ENCODE peak calls at places on chromosome 20, in nine cellular contexts. One of them, this sample, is unnamed.

GRCh38 chr20:37314617-37315292 is 25.3 kb downstream of the MANBAL start:
- DNase-seq in SK-N-SH: peak; percentile 78
- DNase-seq in PC-9: no peak
- DNase-seq in PC-3: no peak
- DNase-seq in HCT116: no peak
- DNase-seq in MM.1S: no peak
- DNase-seq in GM23338: no peak
- DNase-seq in OCI-LY7: no peak
- DNase-seq in GM23248: peak; percentile 13
- DNase-seq in this sample: no peak

GRCh38 chr20:25622450-25623224 is 1.2 kb downstream of the NANP start:
- DNase-seq in PC-9: no peak
- DNase-seq in GM23248: peak; percentile 15
- DNase-seq in PC-3: no peak
- DNase-seq in OCI-LY7: no peak
- DNase-seq in GM23338: peak; percentile 16
- DNase-seq in SK-N-SH: no peak
- DNase-seq in MM.1S: no peak
- DNase-seq in HCT116: no peak
- DNase-seq in this sample: no peak

GRCh38 chr20:36466089-36466488 is 75.2 kb upstream of the MYL9 start:
- DNase-seq in SK-N-SH: no peak
- DNase-seq in MM.1S: no peak
- DNase-seq in GM23248: peak; percentile 42
- DNase-seq in HCT116: no peak
- DNase-seq in PC-9: no peak
- DNase-seq in OCI-LY7: peak; percentile 40
- DNase-seq in PC-3: no peak
- DNase-seq in GM23338: no peak
- DNase-seq in this sample: no peak

GRCh38 chr20:9705722-9706476 is 133.0 kb downstream of the PAK5 start:
- DNase-seq in OCI-LY7: no peak
- DNase-seq in GM23248: no peak
- DNase-seq in HCT116: no peak
- DNase-seq in GM23338: no peak
- DNase-seq in PC-9: no peak
- DNase-seq in MM.1S: peak; percentile 95
- DNase-seq in SK-N-SH: no peak
- DNase-seq in PC-3: no peak
- DNase-seq in this sample: no peak

GRCh38 chr20:22916121-22916842 is 118.8 kb upstream of the SSTR4 start:
- DNase-seq in MM.1S: no peak
- DNase-seq in HCT116: no peak
- DNase-seq in PC-3: no peak
- DNase-seq in GM23338: no peak
- DNase-seq in OCI-LY7: no peak
- DNase-seq in SK-N-SH: no peak
- DNase-seq in GM23248: no peak
- DNase-seq in PC-9: no peak
- DNase-seq in this sample: no peak

GRCh38 chr20:32152421-32153155 is 43.1 kb downstream of the TM9SF4 start:
- DNase-seq in GM23248: no peak
- DNase-seq in PC-9: no peak
- DNase-seq in PC-3: no peak
- DNase-seq in MM.1S: no peak
- DNase-seq in HCT116: no peak
- DNase-seq in OCI-LY7: no peak
- DNase-seq in SK-N-SH: no peak
- DNase-seq in GM23338: no peak
- DNase-seq in this sample: no peak

GRCh38 chr20:46551508-46552280 is 1.2 kb upstream of the OCSTAMP start:
- DNase-seq in GM23248: no peak
- DNase-seq in MM.1S: no peak
- DNase-seq in GM23338: peak; percentile 69
- DNase-seq in SK-N-SH: no peak
- DNase-seq in PC-9: no peak
- DNase-seq in PC-3: no peak
- DNase-seq in HCT116: no peak
- DNase-seq in OCI-LY7: no peak
- DNase-seq in this sample: no peak

GRCh38 chr20:10672579-10673127 is 1.1 kb downstream of the JAG1 start:
- DNase-seq in SK-N-SH: peak; percentile 70
- DNase-seq in GM23338: peak; percentile 64
- DNase-seq in PC-9: peak; percentile 51
- DNase-seq in OCI-LY7: peak; percentile 24
- DNase-seq in MM.1S: peak; percentile 75
- DNase-seq in HCT116: no peak
- DNase-seq in GM23248: peak; percentile 85
- DNase-seq in PC-3: peak; percentile 58
- DNase-seq in this sample: peak; percentile 71

GRCh38 chr20:58511861-58512260 is 3.3 kb downstream of the APCDD1L start:
- DNase-seq in OCI-LY7: no peak
- DNase-seq in PC-9: no peak
- DNase-seq in GM23248: peak; percentile 39
- DNase-seq in GM23338: no peak
- DNase-seq in SK-N-SH: peak; percentile 80
- DNase-seq in HCT116: no peak
- DNase-seq in PC-3: no peak
- DNase-seq in MM.1S: no peak
- DNase-seq in this sample: no peak

GRCh38 chr20:58513580-58514285 is 1.5 kb downstream of the APCDD1L start:
- DNase-seq in SK-N-SH: no peak
- DNase-seq in PC-9: no peak
- DNase-seq in MM.1S: no peak
- DNase-seq in OCI-LY7: no peak
- DNase-seq in GM23338: no peak
- DNase-seq in GM23248: no peak
- DNase-seq in PC-3: no peak
- DNase-seq in HCT116: no peak
- DNase-seq in this sample: no peak

GRCh38 chr20:58511364-58511763 is 3.8 kb downstream of the APCDD1L start:
- DNase-seq in GM23248: peak; percentile 76
- DNase-seq in OCI-LY7: no peak
- DNase-seq in PC-3: no peak
- DNase-seq in PC-9: peak; percentile 91
- DNase-seq in SK-N-SH: peak; percentile 48
- DNase-seq in HCT116: no peak
- DNase-seq in GM23338: no peak
- DNase-seq in MM.1S: no peak
- DNase-seq in this sample: no peak

GRCh38 chr20:58514321-58515239 is 619 bp downstream of the APCDD1L start:
- DNase-seq in HCT116: no peak
- DNase-seq in GM23248: peak; percentile 56
- DNase-seq in MM.1S: no peak
- DNase-seq in PC-9: no peak
- DNase-seq in OCI-LY7: no peak
- DNase-seq in SK-N-SH: no peak
- DNase-seq in GM23338: peak; percentile 69
- DNase-seq in PC-3: no peak
- DNase-seq in this sample: no peak

DNA sequence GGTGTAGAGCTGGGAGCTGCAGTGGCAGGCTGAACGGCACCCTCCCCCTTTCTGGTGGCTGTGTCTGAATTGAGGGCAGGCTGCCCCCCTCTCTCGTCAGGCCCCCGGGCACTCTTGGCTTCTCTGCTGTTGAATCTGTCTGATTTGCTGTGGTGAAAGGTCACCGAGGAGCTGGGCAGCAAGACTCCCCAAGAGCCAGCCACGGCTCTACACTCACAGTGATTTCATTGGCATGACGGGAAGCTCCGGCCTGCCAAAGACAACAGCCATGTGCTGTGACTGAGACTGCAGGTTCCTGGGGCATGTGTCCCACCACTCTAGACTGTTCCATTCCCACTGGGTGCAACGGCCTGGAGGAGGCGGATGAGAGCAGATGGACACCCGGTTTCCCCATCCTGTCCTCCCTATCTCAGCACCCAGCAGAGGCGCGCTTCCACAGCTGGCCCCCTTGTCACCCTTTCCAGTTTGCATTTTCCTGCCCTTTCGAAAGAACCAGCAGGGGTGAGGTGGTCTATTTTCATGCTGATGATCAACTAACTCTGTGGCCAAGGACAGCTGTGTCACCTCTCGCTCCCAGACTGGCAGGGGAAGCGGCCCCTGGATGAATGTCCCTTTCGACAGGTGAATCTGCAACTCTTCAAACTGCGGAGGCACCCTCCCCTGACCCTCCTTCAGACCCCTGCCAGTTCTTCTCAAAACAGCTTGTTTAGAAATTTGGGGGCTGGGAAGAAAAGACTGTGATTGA is 2.2 kb downstream of the APCDD1L start:
- DNase-seq in OCI-LY7: no peak
- DNase-seq in HCT116: no peak
- DNase-seq in GM23338: peak; percentile 27
- DNase-seq in SK-N-SH: peak; percentile 48
- DNase-seq in PC-9: no peak
- DNase-seq in MM.1S: no peak
- DNase-seq in GM23248: peak; percentile 17
- DNase-seq in PC-3: no peak
- DNase-seq in this sample: no peak
- H3K9me2 ChIP-seq in OCI-LY7: no peaks in the 10 kb centered on the region
- H3K9me2 ChIP-seq in HCT116: no peaks in the 10 kb centered on the region
- H3K9me2 ChIP-seq in GM23338: no peaks in the 10 kb centered on the region
- H3K9me2 ChIP-seq in SK-N-SH: no peaks in the 10 kb centered on the region
- H3K9me2 ChIP-seq in PC-9: no peaks in the 10 kb centered on the region
- H3K9me2 ChIP-seq in MM.1S: no peaks in the 10 kb centered on the region
- H3K9me2 ChIP-seq in GM23248: no peaks in the 10 kb centered on the region
- H3K9me2 ChIP-seq in PC-3: no peaks in the 10 kb centered on the region
- H3K9me2 ChIP-seq in this sample: no peaks in the 10 kb centered on the region

DNA sequence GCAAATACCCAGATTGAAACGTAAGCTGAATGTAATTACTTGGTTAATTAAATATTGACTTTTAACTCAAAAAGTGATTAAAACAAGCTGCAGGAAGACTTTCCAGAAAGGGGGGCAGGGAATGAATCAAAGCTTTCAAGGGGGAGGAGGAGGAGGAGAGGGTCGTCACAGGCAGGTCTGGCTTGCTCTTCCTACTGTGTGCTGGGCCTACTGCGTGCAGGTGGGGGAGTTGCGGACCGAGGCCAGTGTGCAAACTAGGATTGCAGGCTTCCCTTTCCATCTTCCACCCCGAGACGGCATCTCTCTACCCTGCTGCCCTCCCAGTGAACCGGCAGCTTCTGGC is 1.1 kb downstream of the SULF2 start:
- DNase-seq in OCI-LY7: no peak
- DNase-seq in GM23248: no peak
- DNase-seq in SK-N-SH: no peak
- DNase-seq in GM23338: no peak
- DNase-seq in HCT116: no peak
- DNase-seq in MM.1S: no peak
- DNase-seq in PC-3: no peak
- DNase-seq in PC-9: no peak
- DNase-seq in this sample: no peak
- H3K4me2 ChIP-seq in OCI-LY7: no peak overlapping the region
- H3K4me2 ChIP-seq in GM23248: peak overlapping the region; percentile 86
- H3K4me2 ChIP-seq in SK-N-SH: peak overlapping the region; percentile 92
- H3K4me2 ChIP-seq in GM23338: peak overlapping the region; percentile 93
- H3K4me2 ChIP-seq in HCT116: peak overlapping the region; percentile 91
- H3K4me2 ChIP-seq in MM.1S: peak overlapping the region; percentile 56
- H3K4me2 ChIP-seq in PC-3: peak overlapping the region; percentile 94
- H3K4me2 ChIP-seq in PC-9: peak overlapping the region; percentile 98
- H3K4me2 ChIP-seq in this sample: no peak overlapping the region

GRCh38 chr20:44027686-44028340 is 113.2 kb downstream of the TOX2 start:
- DNase-seq in HCT116: no peak
- DNase-seq in GM23338: no peak
- DNase-seq in OCI-LY7: no peak
- DNase-seq in GM23248: no peak
- DNase-seq in PC-3: no peak
- DNase-seq in PC-9: no peak
- DNase-seq in MM.1S: no peak
- DNase-seq in SK-N-SH: no peak
- DNase-seq in this sample: no peak

GRCh38 chr20:44028868-44029847 is 114.5 kb downstream of the TOX2 start:
- DNase-seq in PC-9: no peak
- DNase-seq in SK-N-SH: no peak
- DNase-seq in MM.1S: no peak
- DNase-seq in PC-3: no peak
- DNase-seq in HCT116: no peak
- DNase-seq in OCI-LY7: no peak
- DNase-seq in GM23338: no peak
- DNase-seq in GM23248: no peak
- DNase-seq in this sample: no peak

GRCh38 chr20:44028341-44028715 is 113.7 kb downstream of the TOX2 start:
- DNase-seq in HCT116: no peak
- DNase-seq in GM23248: peak; percentile 24
- DNase-seq in MM.1S: no peak
- DNase-seq in GM23338: no peak
- DNase-seq in PC-9: no peak
- DNase-seq in SK-N-SH: no peak
- DNase-seq in OCI-LY7: no peak
- DNase-seq in PC-3: no peak
- DNase-seq in this sample: no peak

GRCh38 chr20:44025756-44026155 is 111.1 kb downstream of the TOX2 start:
- DNase-seq in SK-N-SH: no peak
- DNase-seq in HCT116: no peak
- DNase-seq in GM23338: no peak
- DNase-seq in OCI-LY7: no peak
- DNase-seq in MM.1S: no peak
- DNase-seq in PC-9: no peak
- DNase-seq in PC-3: no peak
- DNase-seq in GM23248: no peak
- DNase-seq in this sample: no peak

DNA sequence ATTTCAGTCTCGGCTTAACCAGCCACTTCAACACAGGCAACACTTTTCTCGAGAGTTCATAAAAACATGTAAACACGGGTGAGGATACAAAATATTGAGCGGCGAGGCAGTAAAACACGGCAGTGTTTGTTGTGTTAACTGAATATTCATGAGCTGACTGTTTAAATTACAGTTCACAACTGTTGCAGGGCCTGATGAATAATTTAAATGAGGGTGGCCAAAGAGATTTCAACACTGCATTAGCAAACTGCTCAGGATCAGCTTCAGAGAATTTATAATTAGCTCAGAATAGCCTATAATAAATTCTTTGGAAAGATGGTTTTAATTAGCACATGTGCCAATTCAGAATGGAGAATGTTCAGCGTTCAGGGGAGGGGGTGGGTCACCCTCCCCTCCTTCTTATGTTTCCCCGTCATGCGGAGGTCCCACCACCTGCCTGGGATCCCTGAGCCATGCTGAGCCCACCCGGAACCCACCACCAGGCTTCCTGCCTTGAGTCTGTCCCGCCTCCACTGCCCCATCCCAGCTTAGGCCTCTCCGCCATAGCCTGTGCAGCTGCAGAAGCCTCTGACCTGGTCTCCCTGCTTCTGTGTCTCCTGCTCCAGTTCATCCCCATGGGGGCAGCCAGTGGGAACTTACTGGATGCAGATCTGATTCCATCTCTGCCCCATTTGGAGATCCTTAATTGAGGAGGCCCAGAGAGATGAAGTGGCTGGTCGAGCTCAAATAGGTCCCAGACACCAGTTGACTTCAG is 112.5 kb downstream of the TOX2 start:
- DNase-seq in SK-N-SH: peak; percentile 38
- DNase-seq in GM23338: no peak
- DNase-seq in HCT116: no peak
- DNase-seq in PC-3: no peak
- DNase-seq in MM.1S: no peak
- DNase-seq in GM23248: peak; percentile 53
- DNase-seq in OCI-LY7: no peak
- DNase-seq in PC-9: no peak
- DNase-seq in this sample: no peak
- H3K9me2 ChIP-seq in SK-N-SH: no peaks in the 10 kb centered on the region
- H3K9me2 ChIP-seq in GM23338: no peaks in the 10 kb centered on the region
- H3K9me2 ChIP-seq in HCT116: no peaks in the 10 kb centered on the region
- H3K9me2 ChIP-seq in PC-3: no peaks in the 10 kb centered on the region
- H3K9me2 ChIP-seq in MM.1S: no peaks in the 10 kb centered on the region
- H3K9me2 ChIP-seq in GM23248: no peaks in the 10 kb centered on the region
- H3K9me2 ChIP-seq in OCI-LY7: no peaks in the 10 kb centered on the region
- H3K9me2 ChIP-seq in PC-9: no peaks in the 10 kb centered on the region
- H3K9me2 ChIP-seq in this sample: no peaks in the 10 kb centered on the region

DNA sequence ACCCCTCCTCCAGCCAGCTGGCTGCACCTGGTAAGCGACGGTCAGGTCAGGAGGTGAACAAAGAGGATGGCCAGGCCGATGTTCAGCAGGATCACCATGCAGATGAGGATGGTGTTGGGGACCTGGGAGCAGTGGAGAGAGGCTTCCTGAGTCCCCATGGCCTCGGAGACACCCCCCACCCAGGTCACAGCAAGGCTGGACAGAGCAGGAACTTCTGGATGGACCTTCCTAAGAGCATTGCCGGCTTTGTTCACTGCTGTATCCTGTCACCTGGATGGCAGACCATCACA is 72.3 kb downstream of the JPH2 start:
- DNase-seq in PC-3: no peak
- DNase-seq in PC-9: no peak
- DNase-seq in GM23338: no peak
- DNase-seq in MM.1S: no peak
- DNase-seq in HCT116: no peak
- DNase-seq in SK-N-SH: no peak
- DNase-seq in OCI-LY7: no peak
- DNase-seq in GM23248: no peak
- DNase-seq in this sample: no peak
- H3K4me2 ChIP-seq in PC-3: no peak overlapping the region
- H3K4me2 ChIP-seq in PC-9: no peak overlapping the region
- H3K4me2 ChIP-seq in GM23338: no peak overlapping the region
- H3K4me2 ChIP-seq in MM.1S: no peak overlapping the region
- H3K4me2 ChIP-seq in HCT116: no peak overlapping the region
- H3K4me2 ChIP-seq in SK-N-SH: no peak overlapping the region
- H3K4me2 ChIP-seq in OCI-LY7: no peak overlapping the region
- H3K4me2 ChIP-seq in GM23248: no peak overlapping the region
- H3K4me2 ChIP-seq in this sample: no peak overlapping the region

This sample was measured in Karpas-422.